ENCODE peak calls at places on chromosomes 6 and 20, in nine cellular contexts. F is MM.1S; T is lower leg skin; A is CD4-positive, alpha-beta T cell; D is BJ; J is AG04449; O is heart left ventricle; Q is neural crest cell; C is heart right ventricle. U is an unnamed sample.

GRCh38 chr20:4673371-4674001 is 48.2 kb upstream of the PRND start:
- DNase-seq in F (no peak), T (no peak), A (no peak), D (no peak), J (no peak), O (no peak), Q (no peak), C (no peak), U (no peak)

GRCh38 chr6:43987838-43988439 is 139.3 kb downstream of the MRPL14 start:
- DNase-seq in F (no peak), T (no peak), A (no peak), D (no peak), J (no peak), O (no peak), Q (no peak), C (no peak), U (no peak)

GRCh38 chr6:13142611-13143010 is 185.7 kb downstream of the TBC1D7 start:
- DNase-seq in F (no peak), T (no peak), A (no peak), D (no peak), J (peak), O (no peak), Q (no peak), C (no peak), U (no peak)

GRCh38 chr6:113560908-113561307 is 296.2 kb upstream of the MARCKS start:
- DNase-seq in F (no peak), T (no peak), A (no peak), D (peak), J (no peak), O (no peak), Q (no peak), C (no peak), U (no peak)

GRCh38 chr6:106799008-106799952 is 169.9 kb downstream of the QRSL1 start:
- DNase-seq in F (peak), T (no peak), A (no peak), D (no peak), J (no peak), O (no peak), Q (no peak), C (no peak), U (no peak)

GRCh38 chr6:82924799-82925535 is 140.7 kb downstream of the UBE3D start:
- DNase-seq in F (no peak), T (no peak), A (no peak), D (no peak), J (peak), O (no peak), Q (no peak), C (no peak), U (no peak)

GRCh38 chr20:35238170-35238569 is 11.7 kb downstream of the MMP24 start:
- DNase-seq in F (no peak), T (no peak), A (no peak), D (no peak), J (no peak), O (no peak), Q (no peak), C (no peak), U (no peak)

GRCh38 chr20:38599410-38599882 is 2.2 kb upstream of the ARHGAP40 start:
- DNase-seq in F (no peak), T (no peak), A (no peak), D (no peak), J (no peak), O (peak), Q (no peak), C (peak), U (no peak)

GRCh38 chr20:47503685-47504084 is 2.0 kb downstream of the NCOA3 start:
- DNase-seq in F (no peak), T (no peak), A (no peak), D (no peak), J (no peak), O (no peak), Q (no peak), C (no peak), U (no peak)

GRCh38 chr6:151288711-151289398 is 49.1 kb downstream of the AKAP12 start:
- DNase-seq in F (no peak), T (no peak), A (no peak), D (no peak), J (no peak), O (no peak), Q (no peak), C (no peak), U (no peak)

GRCh38 chr20:41956316-41957050 is 338.3 kb upstream of the CHD6 start:
- DNase-seq in F (peak), T (no peak), A (no peak), D (no peak), J (no peak), O (no peak), Q (no peak), C (peak), U (no peak)

GRCh38 chr20:25856256-25856884 is 159.7 kb upstream of the ZNF337 start:
- DNase-seq in F (no peak), T (peak), A (no peak), D (no peak), J (no peak), O (no peak), Q (no peak), C (no peak), U (no peak)

GRCh38 chr6:112622036-112622435 is 274.9 kb downstream of the RFPL4B start:
- DNase-seq in F (no peak), T (no peak), A (no peak), D (no peak), J (no peak), O (no peak), Q (no peak), C (no peak), U (no peak)

GRCh38 chr6:118171852-118172251 is 264.8 kb downstream of the SLC35F1 start:
- DNase-seq in F (no peak), T (no peak), A (no peak), D (no peak), J (no peak), O (no peak), Q (no peak), C (no peak), U (no peak)

GRCh38 chr6:132464538-132465256 is 48.2 kb downstream of the STX7 start:
- DNase-seq in F (no peak), T (no peak), A (no peak), D (no peak), J (no peak), O (no peak), Q (no peak), C (no peak), U (no peak)

GRCh38 chr6:111260570-111261298 is 173.4 kb downstream of the SLC16A10 start:
- DNase-seq in F (no peak), T (no peak), A (no peak), D (no peak), J (no peak), O (no peak), Q (no peak), C (no peak), U (no peak)

GRCh38 chr6:130233332-130233731 is 10.6 kb upstream of the SAMD3 start:
- DNase-seq in F (no peak), T (no peak), A (no peak), D (no peak), J (peak), O (no peak), Q (no peak), C (no peak), U (no peak)

GRCh38 chr6:12578751-12579150 is 137.8 kb upstream of the PHACTR1 start:
- DNase-seq in F (no peak), T (no peak), A (no peak), D (no peak), J (no peak), O (no peak), Q (no peak), C (no peak), U (no peak)

GRCh38 chr20:63578224-63579016 is 4.4 kb upstream of the HELZ2 start:
- DNase-seq in F (no peak), T (no peak), A (no peak), D (no peak), J (no peak), O (no peak), Q (no peak), C (no peak), U (no peak)
- TF ChIP-seq CTCF in F (peak), T (no peak), A (no peak), D (no peak), J (no peak), O (peak), Q (no peak), C (peak), U (peak)

GRCh38 chr6:108560463-108561308 is at the start of gene FOXO3:
- DNase-seq in F (peak), T (peak), A (peak), D (no peak), J (no peak), O (peak), Q (peak), C (peak), U (peak)
- TF ChIP-seq CTCF in F (no peak), T (no peak), A (no peak), D (peak), J (no peak), O (no peak), Q (no peak), C (peak), U (no peak)

GRCh38 chr6:15245361-15246216 is at the start of gene JARID2:
- DNase-seq in F (peak), T (peak), A (peak), D (peak), J (peak), O (peak), Q (peak), C (peak), U (peak)
- TF ChIP-seq CTCF in F (no peak), T (no peak), A (no peak), D (no peak), J (no peak), O (no peak), Q (no peak), C (no peak), U (no peak)

GRCh38 chr6:75213732-75214131 is 7.9 kb upstream of the COL12A1 start:
- DNase-seq in F (no peak), T (no peak), A (no peak), D (no peak), J (no peak), O (no peak), Q (no peak), C (no peak), U (no peak)
- TF ChIP-seq CTCF in F (no peak), T (no peak), A (no peak), D (peak), J (no peak), O (no peak), Q (no peak), C (no peak), U (peak)

GRCh38 chr6:148746363-148747144 is at the start of gene UST:
- DNase-seq in F (peak), T (peak), A (peak), D (peak), J (peak), O (peak), Q (peak), C (peak), U (peak)

GRCh38 chr6:148749678-148750077 is 2.8 kb downstream of the UST start:
- DNase-seq in F (no peak), T (no peak), A (no peak), D (no peak), J (no peak), O (no peak), Q (no peak), C (no peak), U (no peak)

GRCh38 chr6:148747145-148747492 is 289 bp downstream of the UST start:
- DNase-seq in F (no peak), T (peak), A (no peak), D (no peak), J (no peak), O (peak), Q (no peak), C (peak), U (no peak)

GRCh38 chr6:148745926-148746325 is 904 bp upstream of the UST start:
- DNase-seq in F (no peak), T (no peak), A (no peak), D (no peak), J (no peak), O (no peak), Q (no peak), C (no peak), U (no peak)

GRCh38 chr6:148747493-148748160 is 797 bp downstream of the UST start:
- DNase-seq in F (no peak), T (peak), A (peak), D (no peak), J (no peak), O (peak), Q (peak), C (peak), U (peak)
- TF ChIP-seq CTCF in F (no peak), T (no peak), A (no peak), D (peak), J (peak), O (no peak), Q (peak), C (no peak), U (no peak)

DNA sequence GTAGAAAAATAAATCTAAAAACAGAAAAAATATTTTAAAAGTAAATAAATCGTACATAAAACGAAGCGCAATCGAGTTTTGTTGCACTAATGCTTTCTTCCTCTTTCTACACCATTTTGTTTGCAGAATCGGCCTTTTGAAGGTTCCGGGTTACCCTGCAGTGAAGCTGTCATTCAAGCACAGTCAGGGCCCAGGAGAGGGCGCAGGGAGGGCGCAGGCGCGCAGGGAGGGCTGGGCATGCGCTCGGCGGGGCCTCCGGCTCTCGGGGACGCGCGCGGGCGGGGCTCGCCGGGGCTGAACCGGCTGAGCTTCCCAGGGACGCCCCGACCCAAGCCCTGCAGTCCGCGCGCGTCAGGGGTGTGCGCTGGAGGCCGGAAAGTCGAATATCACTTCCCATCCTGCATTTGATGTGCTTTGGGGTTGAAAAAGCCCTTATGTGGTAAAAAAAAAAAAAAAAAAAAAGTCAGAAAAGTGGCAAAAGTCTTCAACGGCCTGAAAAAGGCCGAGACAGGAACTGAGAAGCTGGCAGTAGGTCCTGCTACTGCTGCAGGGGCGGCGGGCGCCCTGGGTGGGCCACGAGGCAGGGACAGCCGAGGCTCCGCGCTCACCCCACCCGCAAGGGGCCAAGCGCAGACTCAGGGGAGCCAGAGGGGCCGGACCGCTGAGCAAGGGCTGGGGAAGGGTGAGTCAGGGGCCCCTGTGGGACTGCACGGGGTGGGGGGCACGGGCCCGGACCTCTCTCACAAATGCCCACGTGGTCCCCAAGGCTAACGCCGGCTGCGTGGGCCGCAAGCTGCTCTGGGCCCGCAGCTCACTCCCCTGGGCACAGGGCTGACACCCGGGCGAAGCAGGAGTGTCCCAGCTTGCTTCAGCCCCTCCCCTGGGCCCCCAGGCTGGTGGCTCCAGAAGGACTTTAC is 40.5 kb downstream of the THBS2 start:
- DNase-seq in F (peak), T (peak), A (peak), D (peak), J (no peak), O (peak), Q (peak), C (peak), U (peak)
- TF ChIP-seq CTCF in F (peak), T (no peak), A (no peak), D (peak), J (peak), O (peak), Q (peak), C (peak), U (no peak)

GRCh38 chr6:170440437-170440836 is 112.7 kb downstream of the PSMB1 start:
- DNase-seq in F (no peak), T (peak), A (no peak), D (no peak), J (no peak), O (no peak), Q (peak), C (no peak), U (no peak)
- TF ChIP-seq CTCF in F (no peak), T (no peak), A (no peak), D (no peak), J (no peak), O (no peak), Q (no peak), C (no peak), U (no peak)

U was measured in GM10248.